ENCODE peak calls at places on chromosomes 1 and 21, in five cellular contexts. U is cardiac muscle cell, G is psoas muscle, X is H7, B is GM23338. I is an unnamed sample.

GRCh38 chr1:89706700-89707012 is 73.7 kb downstream of the LRRC8C start:
- DNase-seq in B (peak), U (no peak), G (no peak), X (no peak), I (no peak)

GRCh38 chr1:54547601-54548388 is at the start of gene ACOT11:
- DNase-seq in G (peak), B (peak), U (peak), X (peak), I (no peak)

GRCh38 chr1:197737916-197738315 is 37.4 kb downstream of the DENND1B start:
- DNase-seq in X (no peak), U (no peak), G (no peak), B (no peak), I (no peak)

GRCh38 chr1:183039985-183040447 is 16.8 kb downstream of the LAMC1 start:
- DNase-seq in U (peak), B (no peak), G (no peak), X (no peak), I (no peak)

GRCh38 chr1:234699795-234700665 is 90.1 kb upstream of the IRF2BP2 start:
- DNase-seq in U (peak), X (no peak), B (no peak), G (peak), I (no peak)

GRCh38 chr21:20523191-20523590 is 475.0 kb upstream of the NCAM2 start:
- DNase-seq in B (no peak), X (no peak), G (no peak), U (no peak), I (no peak)

GRCh38 chr1:151369621-151370048 is 2.9 kb downstream of the SELENBP1 start:
- DNase-seq in U (no peak), B (peak), X (peak), G (no peak), I (no peak)

GRCh38 chr1:2314803-2315710 is 76.3 kb downstream of the MORN1 start:
- DNase-seq in U (peak), B (peak), X (peak), G (peak), I (no peak)

GRCh38 chr1:27430903-27431653 is 38.7 kb downstream of the GPR3 start:
- DNase-seq in X (no peak), U (peak), G (no peak), B (no peak), I (peak)

GRCh38 chr1:65238010-65238409 is 71.3 kb upstream of the DNAJC6 start:
- DNase-seq in X (no peak), B (no peak), G (no peak), U (no peak), I (no peak)

GRCh38 chr1:53665996-53666395 is 73.0 kb downstream of the GLIS1 start:
- DNase-seq in B (no peak), U (no peak), X (no peak), G (no peak), I (no peak)

GRCh38 chr1:151352001-151352718 is 5.1 kb upstream of the RFX5 start:
- DNase-seq in G (no peak), B (no peak), X (no peak), U (peak), I (no peak)

GRCh38 chr1:44652445-44653106 is 21.7 kb downstream of the TMEM53 start:
- DNase-seq in B (peak), U (peak), X (peak), G (peak), I (peak)

GRCh38 chr1:29033829-29034466 is 89.8 kb downstream of the TMEM200B start:
- DNase-seq in G (no peak), U (peak), B (peak), X (peak), I (peak)

GRCh38 chr1:88350648-88351047 is 333.4 kb upstream of the PKN2 start:
- DNase-seq in B (no peak), G (no peak), X (no peak), U (no peak), I (no peak)

GRCh38 chr1:25890249-25891034 is 14.9 kb upstream of the PAQR7 start:
- DNase-seq in U (no peak), B (no peak), X (no peak), G (no peak), I (no peak)

GRCh38 chr1:116279715-116280114 is 93.3 kb upstream of the ATP1A1 start:
- DNase-seq in U (no peak), B (no peak), X (no peak), G (no peak), I (no peak)

GRCh38 chr1:168585191-168585590 is 8.8 kb downstream of the XCL1 start:
- DNase-seq in U (peak), X (no peak), G (no peak), B (no peak), I (no peak)

GRCh38 chr1:192260076-192260475 is 56.7 kb upstream of the RGS21 start:
- DNase-seq in B (no peak), G (no peak), X (no peak), U (peak), I (no peak)

GRCh38 chr1:43952731-43953350 is 6.1 kb downstream of the IPO13 start:
- DNase-seq in X (peak), B (peak), G (no peak), U (no peak), I (no peak)

GRCh38 chr1:37658486-37658885 is 23.8 kb upstream of the RSPO1 start:
- DNase-seq in G (no peak), X (no peak), U (no peak), B (no peak), I (no peak)

GRCh38 chr21:24217141-24217540 is 1390.1 kb downstream of the MRPL39 start:
- DNase-seq in U (no peak), B (no peak), X (no peak), G (no peak), I (no peak)

GRCh38 chr1:85307987-85308836 is 31.8 kb upstream of the BCL10 start:
- DNase-seq in B (peak), G (peak), U (peak), X (peak), I (peak)

GRCh38 chr1:32240140-32240951 is 6.7 kb upstream of the FAM167B start:
- DNase-seq in X (peak), U (peak), B (peak), G (peak), I (no peak)

GRCh38 chr1:203650012-203650836 is 23.6 kb downstream of the ATP2B4 start:
- DNase-seq in X (peak), B (peak), G (peak), U (peak), I (peak)

GRCh38 chr1:244053831-244054230 is 2.7 kb downstream of the ZBTB18 start:
- DNase-seq in U (no peak), B (no peak), G (no peak), X (no peak), I (no peak)

GRCh38 chr1:230145505-230145899 is 78.5 kb downstream of the GALNT2 start:
- DNase-seq in G (no peak), U (no peak), B (no peak), X (no peak), I (peak)

GRCh38 chr1:12620142-12620865 is 2.3 kb upstream of the DHRS3 start:
- DNase-seq in B (no peak), X (no peak), G (no peak), U (no peak), I (peak)

GRCh38 chr1:197130677-197131304 is 15.7 kb downstream of the ASPM start:
- DNase-seq in X (no peak), U (peak), G (no peak), B (peak), I (no peak)

GRCh38 chr1:220813013-220813412 is 26.3 kb downstream of the MTARC1 start:
- DNase-seq in U (no peak), B (peak), X (peak), G (no peak), I (no peak)

GRCh38 chr1:115706774-115707425 is 61.6 kb downstream of the CASQ2 start:
- DNase-seq in B (peak), U (peak), G (no peak), X (peak), I (peak)

GRCh38 chr1:20487236-20487590 is 1.2 kb upstream of the CAMK2N1 start:
- DNase-seq in B (peak), U (no peak), X (peak), G (no peak), I (no peak)
- H3K4me3 ChIP-seq in B (peak), U (no peak), X (peak), G (peak), I (no peak)

GRCh38 chr1:236107121-236107907 is 35.0 kb upstream of the GPR137B start:
- DNase-seq in B (no peak), U (no peak), X (no peak), G (no peak), I (no peak)
- H3K4me3 ChIP-seq in B (no peak), U (no peak), X (no peak), G (no peak), I (no peak)

GRCh38 chr1:8419172-8419571 is 101.3 kb downstream of the SLC45A1 start:
- DNase-seq in B (no peak), U (peak), G (no peak), X (no peak), I (no peak)
- H3K4me3 ChIP-seq in B (no peak), U (no peak), G (peak), X (no peak), I (no peak)

GRCh38 chr1:219109424-219110018 is 64.2 kb upstream of the LYPLAL1 start:
- DNase-seq in G (no peak), B (no peak), U (no peak), X (no peak), I (no peak)
- H3K4me3 ChIP-seq in G (no peak), B (no peak), U (no peak), X (no peak), I (no peak)

GRCh38 chr1:223125249-223125648 is 17.8 kb downstream of the TLR5 start:
- DNase-seq in U (no peak), G (no peak), X (no peak), B (no peak), I (no peak)

GRCh38 chr1:223133301-223133823 is 9.7 kb downstream of the TLR5 start:
- DNase-seq in B (no peak), G (no peak), U (no peak), X (no peak), I (no peak)

GRCh38 chr1:223133824-223134435 is 9.1 kb downstream of the TLR5 start:
- DNase-seq in B (peak), G (peak), X (peak), U (peak), I (peak)

GRCh38 chr1:223135176-223135575 is 7.9 kb downstream of the TLR5 start:
- DNase-seq in G (peak), X (no peak), B (no peak), U (peak), I (no peak)

GRCh38 chr1:223129229-223129851 is 13.7 kb downstream of the TLR5 start:
- DNase-seq in X (peak), U (peak), B (peak), G (peak), I (no peak)
- H3K4me3 ChIP-seq in X (peak), U (no peak), B (peak), G (peak), I (no peak)

GRCh38 chr21:35325953-35326352 is 276.9 kb upstream of the RUNX1 start:
- DNase-seq in G (no peak), X (no peak), B (no peak), U (no peak), I (no peak)
- H3K4me3 ChIP-seq in G (no peak), X (no peak), B (no peak), U (no peak), I (no peak)

GRCh38 chr1:226785805-226786204 is 46.7 kb upstream of the ITPKB start:
- DNase-seq in B (no peak), U (no peak), G (no peak), X (no peak), I (no peak)
- H3K4me3 ChIP-seq in B (no peak), U (no peak), G (no peak), X (no peak), I (no peak)

I was measured in Jurkat, Clone E6-1.